ENCODE peak calls at places on chromosomes 6 and 20, in seven cellular contexts. One of them, this sample, is unnamed.
A peak's percentile ranks its signal among the peaks of the same experiment; 100 is the strongest.

GRCh38 chr6:75546401-75546800 is 52.8 kb upstream of the FILIP1 start:
- DNase-seq in GM12878: no peak
- DNase-seq in HepG2: peak; percentile 4
- DNase-seq in transverse colon: no peak
- DNase-seq in tibial nerve: no peak
- DNase-seq in A549: peak; percentile 40
- DNase-seq in sigmoid colon: no peak
- DNase-seq in this sample: no peak

GRCh38 chr20:22681591-22682248 is 97.3 kb upstream of the FOXA2 start:
- DNase-seq in sigmoid colon: no peak
- DNase-seq in GM12878: no peak
- DNase-seq in transverse colon: no peak
- DNase-seq in HepG2: no peak
- DNase-seq in A549: no peak
- DNase-seq in tibial nerve: no peak
- DNase-seq in this sample: no peak

GRCh38 chr20:62752181-62752670 is 43.6 kb downstream of the NTSR1 start:
- DNase-seq in transverse colon: no peak
- DNase-seq in HepG2: no peak
- DNase-seq in GM12878: no peak
- DNase-seq in tibial nerve: no peak
- DNase-seq in sigmoid colon: no peak
- DNase-seq in A549: no peak
- DNase-seq in this sample: no peak

GRCh38 chr20:37989601-37990001 is 43.7 kb downstream of the TTI1 start:
- DNase-seq in transverse colon: peak; percentile 66
- DNase-seq in GM12878: no peak
- DNase-seq in tibial nerve: no peak
- DNase-seq in A549: no peak
- DNase-seq in HepG2: no peak
- DNase-seq in sigmoid colon: no peak
- DNase-seq in this sample: no peak

GRCh38 chr6:82030301-82030700 is 217.2 kb downstream of the IBTK start:
- DNase-seq in A549: no peak
- DNase-seq in tibial nerve: no peak
- DNase-seq in sigmoid colon: no peak
- DNase-seq in transverse colon: no peak
- DNase-seq in HepG2: no peak
- DNase-seq in GM12878: no peak
- DNase-seq in this sample: no peak

GRCh38 chr6:143677577-143677890 is 231 bp upstream of the PHACTR2 start:
- DNase-seq in HepG2: no peak
- DNase-seq in transverse colon: no peak
- DNase-seq in tibial nerve: no peak
- DNase-seq in GM12878: no peak
- DNase-seq in A549: no peak
- DNase-seq in sigmoid colon: no peak
- DNase-seq in this sample: no peak

GRCh38 chr6:8090650-8091049 is 11.7 kb downstream of the EEF1E1 start:
- DNase-seq in GM12878: no peak
- DNase-seq in tibial nerve: no peak
- DNase-seq in A549: no peak
- DNase-seq in sigmoid colon: no peak
- DNase-seq in transverse colon: no peak
- DNase-seq in HepG2: no peak
- DNase-seq in this sample: no peak

GRCh38 chr6:122692807-122693580 is 82.8 kb downstream of the PKIB start:
- DNase-seq in GM12878: no peak
- DNase-seq in tibial nerve: no peak
- DNase-seq in HepG2: no peak
- DNase-seq in transverse colon: no peak
- DNase-seq in sigmoid colon: no peak
- DNase-seq in A549: no peak
- DNase-seq in this sample: no peak

GRCh38 chr6:34791164-34791841 is 580 bp upstream of the BLTP3A start:
- DNase-seq in transverse colon: peak; percentile 64
- DNase-seq in A549: peak; percentile 49
- DNase-seq in sigmoid colon: peak; percentile 71
- DNase-seq in HepG2: peak; percentile 62
- DNase-seq in GM12878: no peak
- DNase-seq in tibial nerve: peak; percentile 32
- DNase-seq in this sample: peak; percentile 51

GRCh38 chr20:63955846-63956663 is at the start of gene UCKL1:
- DNase-seq in sigmoid colon: peak; percentile 97
- DNase-seq in GM12878: no peak
- DNase-seq in A549: peak; percentile 90
- DNase-seq in transverse colon: peak; percentile 94
- DNase-seq in HepG2: peak; percentile 91
- DNase-seq in tibial nerve: peak; percentile 86
- DNase-seq in this sample: peak; percentile 93
- TF ChIP-seq POLR2A in sigmoid colon: peak; percentile 53
- TF ChIP-seq POLR2A in GM12878: peak; percentile 91
- TF ChIP-seq POLR2A in A549: peak; percentile 82
- TF ChIP-seq POLR2A in transverse colon: peak; percentile 86
- TF ChIP-seq POLR2A in HepG2: no peak
- TF ChIP-seq POLR2A in tibial nerve: no peak
- TF ChIP-seq POLR2A in this sample: peak; percentile 67

GRCh38 chr6:119256978-119257462 is 92.5 kb downstream of the MAN1A1 start:
- DNase-seq in HepG2: no peak
- DNase-seq in transverse colon: no peak
- DNase-seq in tibial nerve: no peak
- DNase-seq in sigmoid colon: no peak
- DNase-seq in A549: no peak
- DNase-seq in GM12878: no peak
- DNase-seq in this sample: no peak

GRCh38 chr6:119261944-119262284 is 87.6 kb downstream of the MAN1A1 start:
- DNase-seq in GM12878: no peak
- DNase-seq in HepG2: peak; percentile 72
- DNase-seq in tibial nerve: no peak
- DNase-seq in transverse colon: no peak
- DNase-seq in A549: no peak
- DNase-seq in sigmoid colon: no peak
- DNase-seq in this sample: no peak

GRCh38 chr6:119256392-119256791 is 93.2 kb downstream of the MAN1A1 start:
- DNase-seq in HepG2: no peak
- DNase-seq in tibial nerve: no peak
- DNase-seq in A549: no peak
- DNase-seq in sigmoid colon: no peak
- DNase-seq in transverse colon: no peak
- DNase-seq in GM12878: no peak
- DNase-seq in this sample: no peak

GRCh38 chr6:119255492-119255891 is 94.1 kb downstream of the MAN1A1 start:
- DNase-seq in GM12878: no peak
- DNase-seq in sigmoid colon: no peak
- DNase-seq in A549: no peak
- DNase-seq in transverse colon: no peak
- DNase-seq in tibial nerve: no peak
- DNase-seq in HepG2: no peak
- DNase-seq in this sample: no peak

GRCh38 chr6:119259027-119259426 is 90.5 kb downstream of the MAN1A1 start:
- DNase-seq in tibial nerve: no peak
- DNase-seq in transverse colon: no peak
- DNase-seq in HepG2: peak; percentile 83
- DNase-seq in GM12878: no peak
- DNase-seq in sigmoid colon: no peak
- DNase-seq in A549: no peak
- DNase-seq in this sample: no peak
- TF ChIP-seq EP300 in tibial nerve: no peak
- TF ChIP-seq EP300 in transverse colon: no peak
- TF ChIP-seq EP300 in HepG2: no peak
- TF ChIP-seq EP300 in GM12878: no peak
- TF ChIP-seq EP300 in sigmoid colon: no peak
- TF ChIP-seq EP300 in A549: no peak
- TF ChIP-seq EP300 in this sample: no peak

GRCh38 chr20:45318386-45318939 is 10.4 kb upstream of the MATN4 start:
- DNase-seq in tibial nerve: no peak
- DNase-seq in transverse colon: no peak
- DNase-seq in sigmoid colon: no peak
- DNase-seq in GM12878: no peak
- DNase-seq in HepG2: no peak
- DNase-seq in A549: no peak
- DNase-seq in this sample: no peak

GRCh38 chr20:45316150-45317080 is 8.3 kb upstream of the MATN4 start:
- DNase-seq in A549: no peak
- DNase-seq in transverse colon: no peak
- DNase-seq in HepG2: no peak
- DNase-seq in GM12878: no peak
- DNase-seq in sigmoid colon: no peak
- DNase-seq in tibial nerve: no peak
- DNase-seq in this sample: no peak

GRCh38 chr20:45320948-45321595 is 13.0 kb upstream of the MATN4 start:
- DNase-seq in sigmoid colon: no peak
- DNase-seq in A549: no peak
- DNase-seq in HepG2: no peak
- DNase-seq in transverse colon: no peak
- DNase-seq in tibial nerve: no peak
- DNase-seq in GM12878: peak; percentile 57
- DNase-seq in this sample: no peak

GRCh38 chr20:45317826-45318225 is 9.7 kb upstream of the MATN4 start:
- DNase-seq in tibial nerve: no peak
- DNase-seq in transverse colon: no peak
- DNase-seq in A549: no peak
- DNase-seq in GM12878: no peak
- DNase-seq in HepG2: no peak
- DNase-seq in sigmoid colon: no peak
- DNase-seq in this sample: no peak

GRCh38 chr20:45318948-45319347 is 10.8 kb upstream of the MATN4 start:
- DNase-seq in tibial nerve: no peak
- DNase-seq in GM12878: no peak
- DNase-seq in HepG2: no peak
- DNase-seq in A549: no peak
- DNase-seq in sigmoid colon: no peak
- DNase-seq in transverse colon: no peak
- DNase-seq in this sample: no peak
- H3K27ac ChIP-seq in tibial nerve: no peak overlapping the region
- H3K27ac ChIP-seq in GM12878: no peak overlapping the region
- H3K27ac ChIP-seq in HepG2: no peak overlapping the region
- H3K27ac ChIP-seq in A549: no peak overlapping the region
- H3K27ac ChIP-seq in sigmoid colon: no peak overlapping the region
- H3K27ac ChIP-seq in transverse colon: no peak overlapping the region
- H3K27ac ChIP-seq in this sample: no peak overlapping the region

GRCh38 chr6:138162947-138163569 is 1.3 kb downstream of the ARFGEF3 start:
- DNase-seq in transverse colon: no peak
- DNase-seq in sigmoid colon: no peak
- DNase-seq in tibial nerve: no peak
- DNase-seq in HepG2: no peak
- DNase-seq in A549: no peak
- DNase-seq in GM12878: no peak
- DNase-seq in this sample: no peak

GRCh38 chr6:138161118-138161433 is 663 bp upstream of the ARFGEF3 start:
- DNase-seq in HepG2: no peak
- DNase-seq in A549: no peak
- DNase-seq in sigmoid colon: no peak
- DNase-seq in transverse colon: no peak
- DNase-seq in tibial nerve: no peak
- DNase-seq in GM12878: no peak
- DNase-seq in this sample: no peak

GRCh38 chr6:138161434-138162103 is at the start of gene ARFGEF3:
- DNase-seq in A549: peak; percentile 17
- DNase-seq in GM12878: no peak
- DNase-seq in sigmoid colon: no peak
- DNase-seq in HepG2: peak; percentile 25
- DNase-seq in transverse colon: peak; percentile 69
- DNase-seq in tibial nerve: no peak
- DNase-seq in this sample: peak; percentile 27

GRCh38 chr6:138160329-138161117 is 1.2 kb upstream of the ARFGEF3 start:
- DNase-seq in HepG2: no peak
- DNase-seq in transverse colon: no peak
- DNase-seq in tibial nerve: no peak
- DNase-seq in sigmoid colon: no peak
- DNase-seq in GM12878: no peak
- DNase-seq in A549: no peak
- DNase-seq in this sample: no peak

DNA sequence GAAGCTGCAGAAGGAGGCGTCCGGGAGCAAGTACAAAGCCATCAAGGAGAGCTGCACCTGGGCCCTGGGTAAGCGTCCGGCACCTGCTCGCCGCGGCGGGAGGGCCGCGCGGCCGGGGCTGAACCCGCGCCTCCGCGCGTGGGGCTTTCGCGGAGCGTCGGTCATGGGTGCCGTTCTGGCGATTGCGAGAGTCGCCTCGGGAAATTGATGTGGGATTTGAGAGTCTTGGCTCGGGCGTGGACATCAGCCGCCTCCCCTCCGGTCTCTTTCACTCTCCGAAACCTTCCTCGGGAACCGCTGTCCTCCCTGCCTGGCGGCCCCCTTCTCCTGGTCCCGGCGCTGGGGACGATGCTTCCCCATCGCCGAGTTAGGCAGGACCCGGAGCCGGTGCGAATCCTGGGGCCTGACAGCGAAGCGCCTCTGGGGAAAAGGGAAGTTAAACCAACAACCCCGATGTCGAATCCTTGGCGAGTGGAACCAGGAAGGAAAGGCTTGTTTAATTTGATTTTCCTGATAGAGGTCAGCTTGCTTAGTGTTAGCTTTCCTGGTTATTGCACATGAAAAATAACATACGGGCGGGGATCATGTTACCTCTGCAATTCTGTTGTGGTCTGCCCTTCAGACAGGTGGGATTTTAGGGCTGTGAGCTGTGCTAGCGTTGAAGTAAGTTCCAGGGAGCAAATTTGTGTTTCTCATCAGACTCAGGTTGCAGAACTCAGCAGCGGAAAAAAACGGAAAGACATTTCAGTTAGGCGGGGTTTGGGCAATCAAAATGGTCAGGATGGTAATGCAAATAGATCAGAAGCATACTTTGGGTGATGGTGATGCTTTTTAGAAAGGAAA is 586 bp downstream of the ARFGEF3 start:
- DNase-seq in tibial nerve: no peak
- DNase-seq in sigmoid colon: no peak
- DNase-seq in HepG2: no peak
- DNase-seq in A549: peak; percentile 2
- DNase-seq in transverse colon: peak; percentile 18
- DNase-seq in GM12878: no peak
- DNase-seq in this sample: no peak
- TF ChIP-seq POLR2A in tibial nerve: no peak
- TF ChIP-seq POLR2A in sigmoid colon: no peak
- TF ChIP-seq POLR2A in HepG2: no peak
- TF ChIP-seq POLR2A in A549: no peak
- TF ChIP-seq POLR2A in transverse colon: peak; percentile 27
- TF ChIP-seq POLR2A in GM12878: no peak
- TF ChIP-seq POLR2A in this sample: no peak

This sample was measured in ovary.